ENCODE peak calls at places on chromosome 16, in four cellular contexts. N is GM12878, T is HepG2, B is K562. U is an unnamed sample.
A peak's percentile ranks its signal among the peaks of the same experiment; 100 is the strongest.

GRCh38 chr16:13376174-13376573 is 474.8 kb downstream of the SHISA9 start:
- DNase-seq in N (no peak), T (no peak), B (no peak), U (no peak)

GRCh38 chr16:70678121-70678897 is 7.5 kb downstream of the MTSS2 start:
- DNase-seq in N (no peak), T (no peak), B (no peak), U (no peak)

GRCh38 chr16:46748775-46749705 is 896 bp upstream of the MYLK3 start:
- DNase-seq in N (peak; percentile 24), T (no peak), B (peak; percentile 75), U (no peak)

GRCh38 chr16:4371481-4372314 is at the start of gene VASN:
- DNase-seq in N (no peak), T (peak; percentile 59), B (peak; percentile 86), U (peak; percentile 83)

GRCh38 chr16:88773812-88774291 is 11.2 kb downstream of the PIEZO1 start:
- DNase-seq in N (no peak), T (no peak), B (peak; percentile 100), U (peak; percentile 52)

GRCh38 chr16:89982318-89982717 is 33.8 kb downstream of the DEF8 start:
- DNase-seq in N (no peak), T (no peak), B (no peak), U (no peak)

GRCh38 chr16:1163567-1164055 is 10.7 kb downstream of the CACNA1H start:
- DNase-seq in N (no peak), T (no peak), B (no peak), U (no peak)

GRCh38 chr16:1422076-1422475 is 1.5 kb upstream of the UQCC4 start:
- DNase-seq in N (no peak), T (no peak), B (no peak), U (no peak)

GRCh38 chr16:84438971-84439696 is 65.3 kb downstream of the MEAK7 start:
- DNase-seq in N (no peak), T (no peak), B (no peak), U (no peak)

GRCh38 chr16:4317471-4318170 is 1.8 kb downstream of the GLIS2 start:
- DNase-seq in N (no peak), T (no peak), B (no peak), U (no peak)

GRCh38 chr16:81940781-81941560 is 70.3 kb downstream of the SDR42E1 start:
- DNase-seq in N (no peak), T (peak; percentile 47), B (peak; percentile 43), U (no peak)

GRCh38 chr16:87891763-87892162 is 22.5 kb upstream of the SLC7A5 start:
- DNase-seq in N (no peak), T (no peak), B (no peak), U (no peak)

GRCh38 chr16:67562918-67563707 is 787 bp downstream of the CTCF start:
- DNase-seq in N (no peak), T (peak; percentile 40), B (peak; percentile 75), U (peak; percentile 75)

GRCh38 chr16:2866422-2866821 is 8.5 kb upstream of the PRSS22 start:
- DNase-seq in N (no peak), T (no peak), B (no peak), U (no peak)

GRCh38 chr16:11076259-11077018 is 132.1 kb downstream of the CLEC16A start:
- DNase-seq in N (peak; percentile 79), T (no peak), B (peak; percentile 55), U (no peak)

GRCh38 chr16:28610595-28611270 is 889 bp upstream of the SULT1A1 start:
- DNase-seq in N (no peak), T (no peak), B (no peak), U (no peak)

GRCh38 chr16:68901910-68902309 is 58.6 kb downstream of the TANGO6 start:
- DNase-seq in N (no peak), T (no peak), B (no peak), U (no peak)

GRCh38 chr16:47142469-47143328 is 1.0 kb downstream of the NETO2 start:
- DNase-seq in N (no peak), T (no peak), B (peak; percentile 41), U (peak; percentile 22)

GRCh38 chr16:26475579-26475978 is 591.1 kb upstream of the C16orf82 start:
- DNase-seq in N (no peak), T (no peak), B (no peak), U (no peak)

GRCh38 chr16:53896711-53897110 is 192.8 kb downstream of the FTO start:
- DNase-seq in N (no peak), T (no peak), B (no peak), U (no peak)

GRCh38 chr16:53891409-53892139 is 187.6 kb downstream of the FTO start:
- DNase-seq in N (no peak), T (no peak), B (no peak), U (no peak)

GRCh38 chr16:53888222-53888621 is 184.3 kb downstream of the FTO start:
- DNase-seq in N (no peak), T (no peak), B (no peak), U (no peak)

GRCh38 chr16:53893731-53894435 is 189.9 kb downstream of the FTO start:
- DNase-seq in N (no peak), T (no peak), B (no peak), U (no peak)

GRCh38 chr16:53892155-53892554 is 188.2 kb downstream of the FTO start:
- DNase-seq in N (no peak), T (peak; percentile 61), B (peak; percentile 66), U (peak; percentile 54)
- TF ChIP-seq CREB1 in N (no peak), T (peak; percentile 38), B (no peak), U (no peak)

GRCh38 chr16:35210681-35211433 is 1751.4 kb downstream of the TP53TG3F start:
- DNase-seq in N (no peak), T (no peak), B (no peak), U (no peak)

GRCh38 chr16:35203636-35204035 is 1744.2 kb downstream of the TP53TG3F start:
- DNase-seq in N (no peak), T (no peak), B (no peak), U (no peak)

GRCh38 chr16:35207059-35207999 is 1747.9 kb downstream of the TP53TG3F start:
- DNase-seq in N (no peak), T (no peak), B (peak; percentile 52), U (no peak)

GRCh38 chr16:35208001-35208935 is 1748.9 kb downstream of the TP53TG3F start:
- DNase-seq in N (no peak), T (no peak), B (no peak), U (no peak)
- TF ChIP-seq ESRRA in N (no peak), T (no peak), B (no peak), U (no peak)

GRCh38 chr16:24568392-24568791 is 29.0 kb downstream of the RBBP6 start:
- DNase-seq in N (no peak), T (no peak), B (no peak), U (no peak)

GRCh38 chr16:24577167-24577566 is 37.8 kb downstream of the RBBP6 start:
- DNase-seq in N (no peak), T (no peak), B (no peak), U (no peak)

GRCh38 chr16:24572069-24572468 is 32.7 kb downstream of the RBBP6 start:
- DNase-seq in N (no peak), T (no peak), B (no peak), U (no peak)

DNA sequence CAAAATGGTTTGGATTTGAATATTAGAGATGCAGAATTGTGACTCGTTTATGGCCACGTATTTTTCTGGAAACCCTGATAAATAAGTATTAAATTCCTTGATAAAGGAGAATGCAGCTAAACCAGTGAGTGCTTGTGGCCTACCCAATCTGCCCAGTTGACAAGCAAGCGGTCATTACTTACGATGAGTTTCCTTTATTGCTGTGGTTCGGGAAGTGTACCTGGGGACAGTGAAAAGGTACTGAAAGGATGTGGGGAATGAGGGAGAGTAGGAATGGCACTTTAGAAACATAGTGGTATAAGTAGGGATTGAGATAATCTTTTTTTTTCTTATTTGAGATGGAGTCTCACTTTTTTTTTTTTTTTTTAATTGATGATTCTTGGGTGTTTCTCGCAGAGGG is 33.8 kb downstream of the RBBP6 start:
- DNase-seq in N (no peak), T (no peak), B (no peak), U (no peak)
- TF ChIP-seq CREB1 in N (no peak), T (no peak), B (no peak), U (no peak)

GRCh38 chr16:57693539-57693938 is 1.1 kb upstream of the DRC7 start:
- DNase-seq in N (no peak), T (no peak), B (no peak), U (no peak)

GRCh38 chr16:57695378-57696054 is 910 bp downstream of the DRC7 start:
- DNase-seq in N (no peak), T (no peak), B (peak; percentile 48), U (no peak)

GRCh38 chr16:57692636-57693035 is 2.0 kb upstream of the DRC7 start:
- DNase-seq in N (no peak), T (no peak), B (no peak), U (no peak)

GRCh38 chr16:57694556-57695377 is at the start of gene DRC7:
- DNase-seq in N (no peak), T (peak; percentile 86), B (peak; percentile 85), U (peak; percentile 74)

DNA sequence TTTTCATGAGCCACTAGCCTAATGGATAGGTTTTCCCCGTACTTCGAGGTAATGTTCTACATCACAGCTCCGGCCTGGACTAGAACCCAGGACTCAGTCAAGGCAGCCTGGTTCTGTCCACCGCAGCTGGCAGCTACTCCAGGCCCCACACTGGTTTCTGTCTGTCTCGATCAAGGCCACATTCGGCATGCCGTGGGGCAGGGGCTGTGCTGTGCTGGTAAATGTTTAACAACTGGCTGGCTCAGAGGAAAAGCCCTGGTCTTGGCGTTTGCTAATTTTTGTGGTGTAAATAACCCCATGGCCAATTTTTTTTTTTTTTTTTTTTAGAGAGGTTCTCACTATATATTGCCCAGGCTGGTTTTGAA is 433 bp upstream of the DRC7 start:
- DNase-seq in N (no peak), T (peak; percentile 86), B (no peak), U (no peak)
- TF ChIP-seq ESRRA in N (no peak), T (no peak), B (no peak), U (no peak)

GRCh38 chr16:56477096-56477878 is 25.9 kb downstream of the OGFOD1 start:
- DNase-seq in N (no peak), T (peak; percentile 27), B (peak; percentile 44), U (no peak)
- TF ChIP-seq CREB1 in N (no peak), T (no peak), B (no peak), U (no peak)

U was measured in WTC11.